ENCODE peak calls at places on chromosomes 12 and 14, in eight cellular contexts. X, Z, P, K, M, A, V and D are unnamed samples.

GRCh38 chr12:66633676-66634075 is 45.2 kb downstream of the GRIP1 start:
- DNase-seq in X (no peak), Z (no peak), P (no peak), K (no peak), M (no peak), A (no peak), V (no peak), D (no peak)

GRCh38 chr12:19771858-19772257 is 332.6 kb downstream of the AEBP2 start:
- DNase-seq in X (no peak), Z (peak), P (peak), K (no peak), M (no peak), A (no peak), V (no peak), D (no peak)

GRCh38 chr14:71952381-71953363 is 20.4 kb downstream of the RGS6 start:
- DNase-seq in X (no peak), Z (no peak), P (peak), K (no peak), M (no peak), A (no peak), V (no peak), D (no peak)

GRCh38 chr12:109764123-109764522 is 50.5 kb downstream of the FAM222A start:
- DNase-seq in X (no peak), Z (peak), P (no peak), K (peak), M (no peak), A (no peak), V (peak), D (peak)

GRCh38 chr14:91387135-91387849 is 30.3 kb downstream of the CCDC88C start:
- DNase-seq in X (no peak), Z (no peak), P (no peak), K (no peak), M (no peak), A (no peak), V (no peak), D (no peak)

GRCh38 chr12:57476162-57476992 is 3.3 kb downstream of the ARHGAP9 start:
- DNase-seq in X (no peak), Z (peak), P (no peak), K (peak), M (no peak), A (no peak), V (no peak), D (no peak)

GRCh38 chr14:50040401-50040775 is 76.0 kb downstream of the VCPKMT start:
- DNase-seq in X (peak), Z (no peak), P (peak), K (peak), M (no peak), A (peak), V (no peak), D (no peak)

GRCh38 chr14:35557221-35557747 is 23.3 kb downstream of the INSM2 start:
- DNase-seq in X (no peak), Z (no peak), P (no peak), K (no peak), M (no peak), A (no peak), V (peak), D (no peak)

GRCh38 chr14:53153702-53154112 is 584 bp upstream of the DDHD1 start:
- DNase-seq in X (no peak), Z (no peak), P (no peak), K (no peak), M (no peak), A (no peak), V (no peak), D (no peak)

GRCh38 chr12:107091381-107091780 is 2.0 kb downstream of the CRY1 start:
- DNase-seq in X (peak), Z (no peak), P (peak), K (no peak), M (no peak), A (no peak), V (no peak), D (no peak)

GRCh38 chr12:42140901-42141300 is 3.8 kb downstream of the GXYLT1 start:
- DNase-seq in X (peak), Z (no peak), P (peak), K (no peak), M (no peak), A (no peak), V (no peak), D (peak)

GRCh38 chr12:51666696-51667095 is 75.7 kb downstream of the SCN8A start:
- DNase-seq in X (no peak), Z (peak), P (no peak), K (no peak), M (no peak), A (no peak), V (no peak), D (peak)

GRCh38 chr14:99803106-99803437 is 9.9 kb downstream of the EML1 start:
- DNase-seq in X (no peak), Z (no peak), P (no peak), K (no peak), M (no peak), A (no peak), V (no peak), D (no peak)

GRCh38 chr14:65966188-65966587 is 520.0 kb upstream of the CCDC196 start:
- DNase-seq in X (no peak), Z (no peak), P (no peak), K (no peak), M (no peak), A (no peak), V (no peak), D (no peak)

GRCh38 chr12:86623267-86623666 is 367.1 kb upstream of the MGAT4C start:
- DNase-seq in X (no peak), Z (no peak), P (no peak), K (no peak), M (no peak), A (no peak), V (no peak), D (no peak)

GRCh38 chr12:83848702-83849101 is 1063.9 kb downstream of the SLC6A15 start:
- DNase-seq in X (no peak), Z (no peak), P (no peak), K (no peak), M (no peak), A (no peak), V (no peak), D (no peak)

GRCh38 chr14:68380304-68380840 is 412.5 kb downstream of the ZFP36L1 start:
- DNase-seq in X (no peak), Z (no peak), P (peak), K (no peak), M (no peak), A (peak), V (no peak), D (no peak)

GRCh38 chr12:21542412-21542811 is 16.3 kb downstream of the SPX start:
- DNase-seq in X (no peak), Z (no peak), P (no peak), K (no peak), M (no peak), A (no peak), V (no peak), D (no peak)

GRCh38 chr14:24888532-24888931 is 161.4 kb downstream of the STXBP6 start:
- DNase-seq in X (peak), Z (no peak), P (peak), K (no peak), M (no peak), A (no peak), V (no peak), D (no peak)

GRCh38 chr12:7439579-7440505 is 4.1 kb downstream of the CD163L1 start:
- DNase-seq in X (peak), Z (peak), P (peak), K (no peak), M (no peak), A (no peak), V (peak), D (peak)

GRCh38 chr12:6424008-6424347 is 20.8 kb upstream of the CD27 start:
- DNase-seq in X (no peak), Z (no peak), P (no peak), K (no peak), M (no peak), A (no peak), V (no peak), D (no peak)

GRCh38 chr12:6416596-6416995 is 28.2 kb upstream of the CD27 start:
- DNase-seq in X (no peak), Z (no peak), P (no peak), K (no peak), M (no peak), A (no peak), V (no peak), D (no peak)

GRCh38 chr12:6418796-6419195 is 26.0 kb upstream of the CD27 start:
- DNase-seq in X (no peak), Z (no peak), P (no peak), K (no peak), M (no peak), A (no peak), V (no peak), D (no peak)

GRCh38 chr12:6423267-6424007 is 21.3 kb upstream of the CD27 start:
- DNase-seq in X (peak), Z (peak), P (peak), K (peak), M (peak), A (peak), V (peak), D (peak)

GRCh38 chr12:6420364-6420763 is 24.4 kb upstream of the CD27 start:
- DNase-seq in X (no peak), Z (no peak), P (no peak), K (no peak), M (no peak), A (no peak), V (no peak), D (no peak)
- TF ChIP-seq EZH2phosphoT487 in X (no peak), Z (no peak), P (no peak), K (no peak), M (no peak), A (no peak), V (no peak), D (no peak)

DNA sequence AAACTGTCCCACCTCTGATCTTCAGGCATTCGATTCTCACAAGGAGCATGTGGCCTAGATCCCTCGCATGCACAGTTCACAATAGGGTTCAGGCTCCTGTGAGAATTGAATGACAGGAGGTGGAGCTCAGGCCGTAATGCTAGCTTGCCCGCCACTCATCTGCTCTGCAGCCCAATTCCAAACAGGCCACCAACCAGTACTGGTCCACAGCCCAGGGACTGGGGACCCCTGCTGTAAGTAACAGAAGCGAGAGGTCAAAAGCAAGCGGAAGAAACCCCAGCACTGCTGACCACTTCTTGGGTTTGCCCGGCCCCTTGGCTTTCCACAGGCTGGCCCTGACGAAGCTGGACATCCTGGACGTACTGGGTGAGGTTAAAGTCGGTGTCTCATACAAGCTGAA is 8.5 kb upstream of the SIVA1 start:
- DNase-seq in X (no peak), Z (no peak), P (no peak), K (no peak), M (no peak), A (no peak), V (no peak), D (no peak)
- TF ChIP-seq EZH2phosphoT487 in X (no peak), Z (no peak), P (no peak), K (no peak), M (no peak), A (no peak), V (no peak), D (no peak)

GRCh38 chr12:110917467-110917866 is 2.9 kb downstream of the MYL2 start:
- DNase-seq in X (peak), Z (no peak), P (peak), K (no peak), M (peak), A (no peak), V (no peak), D (no peak)
- TF ChIP-seq EZH2phosphoT487 in X (no peak), Z (no peak), P (no peak), K (no peak), M (no peak), A (no peak), V (no peak), D (no peak)

GRCh38 chr14:77045570-77045890 is 17.0 kb upstream of the IRF2BPL start:
- DNase-seq in X (no peak), Z (no peak), P (peak), K (no peak), M (no peak), A (no peak), V (no peak), D (no peak)
- TF ChIP-seq EZH2phosphoT487 in X (no peak), Z (no peak), P (no peak), K (no peak), M (no peak), A (no peak), V (no peak), D (no peak)

GRCh38 chr12:44812062-44812461 is 64.1 kb downstream of the NELL2 start:
- DNase-seq in X (peak), Z (peak), P (no peak), K (peak), M (peak), A (peak), V (no peak), D (no peak)
- TF ChIP-seq EZH2phosphoT487 in X (no peak), Z (no peak), P (no peak), K (no peak), M (no peak), A (no peak), V (no peak), D (no peak)

GRCh38 chr12:131639270-131639940 is 71.5 kb upstream of the SFSWAP start:
- DNase-seq in X (peak), Z (no peak), P (no peak), K (no peak), M (no peak), A (no peak), V (peak), D (no peak)

GRCh38 chr12:131642771-131643170 is 68.1 kb upstream of the SFSWAP start:
- DNase-seq in X (no peak), Z (no peak), P (no peak), K (no peak), M (no peak), A (no peak), V (no peak), D (no peak)

GRCh38 chr12:131641315-131641714 is 69.6 kb upstream of the SFSWAP start:
- DNase-seq in X (no peak), Z (no peak), P (no peak), K (no peak), M (no peak), A (no peak), V (no peak), D (no peak)

GRCh38 chr12:131642101-131642540 is 68.8 kb upstream of the SFSWAP start:
- DNase-seq in X (no peak), Z (peak), P (no peak), K (peak), M (peak), A (peak), V (no peak), D (no peak)

GRCh38 chr12:131640436-131640969 is 70.4 kb upstream of the SFSWAP start:
- DNase-seq in X (no peak), Z (no peak), P (no peak), K (no peak), M (no peak), A (no peak), V (peak), D (no peak)
- TF ChIP-seq EZH2phosphoT487 in X (no peak), Z (no peak), P (no peak), K (no peak), M (no peak), A (no peak), V (no peak), D (no peak)

GRCh38 chr12:112546339-112546738 is 127.6 kb downstream of the PTPN11 start:
- DNase-seq in X (no peak), Z (no peak), P (no peak), K (no peak), M (no peak), A (no peak), V (no peak), D (no peak)

GRCh38 chr12:112549031-112549430 is 130.3 kb downstream of the PTPN11 start:
- DNase-seq in X (no peak), Z (peak), P (no peak), K (no peak), M (no peak), A (no peak), V (no peak), D (no peak)

GRCh38 chr12:112546996-112547395 is 128.2 kb downstream of the PTPN11 start:
- DNase-seq in X (no peak), Z (no peak), P (peak), K (no peak), M (no peak), A (no peak), V (no peak), D (no peak)

GRCh38 chr12:112555621-112556233 is 137.0 kb downstream of the PTPN11 start:
- DNase-seq in X (no peak), Z (peak), P (no peak), K (no peak), M (no peak), A (no peak), V (no peak), D (no peak)

DNA sequence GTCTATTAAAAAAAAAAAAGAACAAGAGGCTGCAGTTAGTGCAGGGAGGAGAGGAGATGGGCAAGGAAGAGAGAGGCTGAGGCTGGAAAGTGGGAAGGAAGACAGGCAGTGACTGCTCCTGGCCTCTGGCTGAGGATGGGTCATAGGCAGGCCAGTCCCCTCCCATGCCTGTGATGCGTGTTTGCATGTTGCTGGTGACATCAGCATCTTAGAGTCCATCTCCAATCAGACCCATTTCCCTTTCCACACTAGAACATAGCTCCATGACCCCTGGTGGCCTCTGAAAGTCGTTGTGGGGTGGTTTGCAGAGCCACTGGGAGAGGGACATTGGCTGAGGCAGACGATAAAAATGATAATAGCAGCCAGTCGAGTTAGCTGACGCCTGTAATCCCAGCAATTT is 132.9 kb downstream of the PTPN11 start:
- DNase-seq in X (no peak), Z (no peak), P (no peak), K (no peak), M (no peak), A (no peak), V (no peak), D (no peak)
- TF ChIP-seq EZH2phosphoT487 in X (no peak), Z (no peak), P (no peak), K (no peak), M (no peak), A (no peak), V (no peak), D (no peak)

GRCh38 chr12:122150127-122150681 is 23.8 kb downstream of the IL31 start:
- DNase-seq in X (no peak), Z (no peak), P (no peak), K (no peak), M (no peak), A (no peak), V (peak), D (no peak)

GRCh38 chr12:122145505-122146330 is 28.3 kb downstream of the IL31 start:
- DNase-seq in X (no peak), Z (no peak), P (no peak), K (no peak), M (no peak), A (no peak), V (no peak), D (no peak)

GRCh38 chr12:122147514-122148290 is 26.3 kb downstream of the IL31 start:
- DNase-seq in X (no peak), Z (no peak), P (no peak), K (no peak), M (no peak), A (no peak), V (no peak), D (no peak)

GRCh38 chr12:122144885-122145284 is 29.1 kb downstream of the IL31 start:
- DNase-seq in X (no peak), Z (no peak), P (no peak), K (no peak), M (no peak), A (no peak), V (no peak), D (no peak)

DNA sequence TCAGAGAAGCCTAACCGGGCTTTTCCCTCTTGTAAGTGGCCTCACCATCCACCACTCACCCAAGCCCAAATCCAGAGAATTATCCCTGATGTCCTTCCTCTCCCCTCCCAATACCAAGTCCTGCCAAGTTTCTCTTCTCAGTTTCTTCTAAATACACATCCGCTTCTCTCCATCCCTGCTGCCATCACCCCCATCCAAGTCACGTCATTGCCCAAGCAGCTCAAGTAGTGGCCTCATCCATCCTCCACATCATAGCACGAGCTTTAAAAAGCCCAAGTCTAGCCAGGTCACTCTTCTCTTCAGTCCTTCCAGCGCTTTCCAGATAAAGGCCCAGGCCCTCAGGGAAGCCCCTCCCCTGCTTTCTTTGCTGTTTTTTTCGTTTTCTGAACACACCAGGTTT is 25.4 kb downstream of the IL31 start:
- DNase-seq in X (no peak), Z (no peak), P (peak), K (no peak), M (no peak), A (no peak), V (no peak), D (no peak)
- TF ChIP-seq EZH2phosphoT487 in X (no peak), Z (no peak), P (no peak), K (no peak), M (no peak), A (no peak), V (no peak), D (no peak)